ENCODE peak calls at places on chromosomes 5 and 9, in eight cellular contexts. G is T-helper 2 cell; B is stimulated activated CD8-positive, alpha-beta memory T cell treated with anti-CD3 and anti-CD28 coated beads, Interleukin-15, amount 100 ng/mL, for 4 hours; F is SW480; K is EL; X is ELR; P is amniotic stem cell; Z is RCC 7860. L is an unnamed sample.

GRCh38 chr5:110055301-110055700 is 365.6 kb downstream of the MAN2A1 start:
- DNase-seq in K (no peak), X (peak), B (no peak), F (no peak), Z (peak), G (no peak), P (no peak), L (no peak)

GRCh38 chr5:90418214-90418613 is 8.7 kb upstream of the CETN3 start:
- DNase-seq in P (no peak), X (no peak), K (no peak), B (no peak), G (no peak), Z (no peak), F (no peak), L (no peak)

GRCh38 chr9:111903996-111904395 is 7.4 kb downstream of the UGCG start:
- DNase-seq in K (no peak), P (no peak), G (no peak), X (no peak), F (no peak), B (no peak), Z (no peak), L (no peak)

GRCh38 chr5:170070556-170071412 is 34.9 kb upstream of the FOXI1 start:
- DNase-seq in F (peak), G (no peak), B (no peak), X (peak), Z (no peak), P (peak), K (peak), L (peak)

GRCh38 chr9:124077915-124078572 is 66.5 kb downstream of the LHX2 start:
- DNase-seq in B (no peak), K (peak), G (no peak), P (no peak), F (no peak), X (peak), Z (peak), L (no peak)

GRCh38 chr5:118946138-118946537 is 42.2 kb downstream of the DTWD2 start:
- DNase-seq in X (no peak), F (peak), B (no peak), P (no peak), K (no peak), Z (no peak), G (no peak), L (no peak)

GRCh38 chr5:176948458-176948857 is 49.3 kb upstream of the HK3 start:
- DNase-seq in X (no peak), B (no peak), G (no peak), F (no peak), Z (no peak), P (no peak), K (no peak), L (no peak)

GRCh38 chr9:108786322-108786721 is 69.5 kb downstream of the ACTL7B start:
- DNase-seq in B (no peak), P (no peak), K (no peak), X (no peak), F (no peak), G (no peak), Z (no peak), L (peak)

GRCh38 chr5:51479840-51480239 is 96.6 kb downstream of the ISL1 start:
- DNase-seq in X (no peak), P (no peak), Z (no peak), B (no peak), G (no peak), K (no peak), F (no peak), L (no peak)

GRCh38 chr5:67591491-67591890 is 394.9 kb upstream of the CD180 start:
- DNase-seq in F (no peak), P (no peak), B (no peak), K (no peak), G (no peak), X (no peak), Z (no peak), L (no peak)

GRCh38 chr5:116320486-116320885 is 235.7 kb downstream of the COMMD10 start:
- DNase-seq in Z (no peak), P (no peak), F (no peak), K (no peak), G (no peak), B (no peak), X (no peak), L (peak)

GRCh38 chr5:145975001-145975360 is 38.6 kb downstream of the SH3RF2 start:
- DNase-seq in Z (no peak), X (no peak), B (no peak), P (no peak), K (no peak), G (no peak), F (no peak), L (no peak)

GRCh38 chr9:109745335-109746283 is 34.4 kb upstream of the PALM2AKAP2 start:
- DNase-seq in B (no peak), F (no peak), G (no peak), X (no peak), Z (no peak), P (no peak), K (no peak), L (no peak)

GRCh38 chr9:19446361-19446861 is 37.6 kb downstream of the ACER2 start:
- DNase-seq in G (no peak), P (no peak), Z (no peak), F (no peak), K (no peak), X (no peak), B (no peak), L (no peak)

GRCh38 chr5:15474143-15474719 is 25.7 kb upstream of the FBXL7 start:
- DNase-seq in K (no peak), P (no peak), Z (no peak), F (no peak), G (no peak), X (no peak), B (no peak), L (no peak)

GRCh38 chr9:33331411-33331891 is 41.1 kb downstream of the NFX1 start:
- DNase-seq in B (no peak), P (no peak), G (no peak), Z (no peak), X (no peak), K (no peak), F (no peak), L (no peak)

GRCh38 chr9:15311607-15312006 is 4.6 kb upstream of the TTC39B start:
- DNase-seq in B (no peak), G (no peak), P (no peak), K (no peak), F (no peak), Z (no peak), X (no peak), L (no peak)

GRCh38 chr9:120619751-120620655 is 40.0 kb upstream of the CDK5RAP2 start:
- DNase-seq in B (peak), P (peak), K (peak), G (peak), Z (peak), F (peak), X (peak), L (peak)

GRCh38 chr5:82307431-82307830 is 29.3 kb upstream of the RPS23 start:
- DNase-seq in B (no peak), G (no peak), P (no peak), X (no peak), F (no peak), K (no peak), Z (no peak), L (peak)

GRCh38 chr5:151164687-151165392 is 7.3 kb upstream of the ANXA6 start:
- DNase-seq in Z (peak), X (peak), G (peak), P (no peak), K (peak), F (peak), B (no peak), L (peak)

GRCh38 chr9:131603199-131603598 is 57.9 kb downstream of the PRRT1B start:
- DNase-seq in B (no peak), Z (no peak), F (no peak), P (no peak), X (no peak), G (no peak), K (no peak), L (no peak)

GRCh38 chr9:103410059-103410458 is 414.9 kb downstream of the CYLC2 start:
- DNase-seq in F (no peak), Z (no peak), B (no peak), X (peak), P (no peak), G (no peak), K (no peak), L (no peak)

GRCh38 chr9:115353681-115354080 is 235.7 kb upstream of the TNC start:
- DNase-seq in G (no peak), X (peak), P (no peak), Z (no peak), B (no peak), F (peak), K (peak), L (no peak)

GRCh38 chr9:136012651-136013050 is 51.5 kb upstream of the UBAC1 start:
- DNase-seq in F (no peak), K (no peak), Z (no peak), P (no peak), X (no peak), B (no peak), G (no peak), L (peak)

GRCh38 chr9:115008536-115008935 is 78.1 kb upstream of the TNFSF8 start:
- DNase-seq in F (peak), P (peak), K (peak), G (no peak), B (no peak), Z (peak), X (peak), L (peak)

GRCh38 chr5:56350595-56351170 is 117.6 kb upstream of the ANKRD55 start:
- DNase-seq in Z (peak), P (peak), K (peak), B (no peak), X (peak), F (peak), G (no peak), L (peak)

GRCh38 chr9:36210722-36211121 is 20.0 kb downstream of the CLTA start:
- DNase-seq in K (no peak), X (no peak), G (no peak), P (no peak), B (no peak), F (no peak), Z (no peak), L (no peak)

GRCh38 chr5:77632526-77633268 is 5.8 kb downstream of the OTP start:
- DNase-seq in X (no peak), B (no peak), F (no peak), P (no peak), G (no peak), Z (no peak), K (no peak), L (no peak)

GRCh38 chr5:96431376-96432244 is 1.4 kb downstream of the PCSK1 start:
- DNase-seq in F (peak), P (no peak), K (peak), B (no peak), Z (no peak), X (peak), G (no peak), L (peak)

GRCh38 chr9:112271466-112272098 is 61.8 kb downstream of the PTBP3 start:
- DNase-seq in P (no peak), B (no peak), Z (peak), X (peak), K (peak), G (no peak), F (no peak), L (peak)

GRCh38 chr9:16128003-16128402 is 575.2 kb downstream of the CCDC171 start:
- DNase-seq in B (no peak), X (no peak), Z (no peak), P (no peak), K (no peak), G (no peak), F (no peak), L (no peak)

GRCh38 chr9:20781086-20781485 is 97.0 kb downstream of the FOCAD start:
- DNase-seq in F (no peak), P (no peak), B (no peak), Z (no peak), G (no peak), X (no peak), K (no peak), L (peak)

GRCh38 chr5:103598997-103599556 is 36.5 kb upstream of the NUDT12 start:
- DNase-seq in Z (no peak), P (no peak), K (peak), X (no peak), F (no peak), G (no peak), B (no peak), L (no peak)